ENCODE peak calls at places on chromosomes 2 and 18, in ten cellular contexts. C is NB4; T is left lobe of liver; P is H54; H is lower lobe of right lung; G is head of caudate nucleus; A is NCI-H1694; B is CD4-positive, alpha-beta T cell; X is stimulated activated CD8-positive, alpha-beta memory T cell treated with anti-CD3 and anti-CD28 coated beads, Interleukin-4, amount 100 ng/mL, for 1 hour; N is NCI-H226. V is an unnamed sample.

GRCh38 chr2:134307334-134307733 is 53.5 kb downstream of the MGAT5 start:
- DNase-seq in C (no peak), T (no peak), P (no peak), H (no peak), G (no peak), A (no peak), B (no peak), X (no peak), N (peak; percentile 8), V (no peak)

GRCh38 chr2:18078206-18078605 is 199.7 kb downstream of the KCNS3 start:
- DNase-seq in C (no peak), T (no peak), P (no peak), H (no peak), G (no peak), A (no peak), B (no peak), X (no peak), N (no peak), V (no peak)

GRCh38 chr18:49613141-49613641 is 51.3 kb downstream of the LIPG start:
- DNase-seq in C (no peak), T (no peak), P (no peak), H (no peak), G (no peak), A (peak; percentile 9), B (no peak), X (no peak), N (no peak), V (no peak)

GRCh38 chr2:3154694-3155093 is 222.9 kb downstream of the EIPR1 start:
- DNase-seq in C (no peak), T (no peak), P (no peak), H (no peak), G (no peak), A (no peak), B (no peak), X (no peak), N (no peak), V (no peak)

GRCh38 chr2:61471905-61472805 is 1.3 kb upstream of the USP34 start:
- DNase-seq in C (peak; percentile 50), T (peak; percentile 51), P (no peak), H (no peak), G (peak; percentile 25), A (no peak), B (peak; percentile 1), X (no peak), N (no peak), V (peak; percentile 38)

GRCh38 chr2:32874931-32875330 is 71.8 kb upstream of the LTBP1 start:
- DNase-seq in C (no peak), T (no peak), P (no peak), H (no peak), G (no peak), A (no peak), B (no peak), X (no peak), N (no peak), V (no peak)

GRCh38 chr2:41355794-41356193 is 692.0 kb upstream of the PKDCC start:
- DNase-seq in C (no peak), T (no peak), P (no peak), H (no peak), G (no peak), A (no peak), B (no peak), X (no peak), N (no peak), V (no peak)

GRCh38 chr2:51795248-51795888 is 763.4 kb upstream of the NRXN1 start:
- DNase-seq in C (peak; percentile 34), T (no peak), P (no peak), H (no peak), G (no peak), A (no peak), B (no peak), X (no peak), N (no peak), V (peak; percentile 12)

GRCh38 chr18:9734189-9734588 is 26.1 kb downstream of the RAB31 start:
- DNase-seq in C (peak; percentile 35), T (peak; percentile 41), P (no peak), H (no peak), G (no peak), A (no peak), B (no peak), X (no peak), N (no peak), V (no peak)

GRCh38 chr2:165440367-165440766 is 29.1 kb upstream of the CSRNP3 start:
- DNase-seq in C (no peak), T (no peak), P (no peak), H (no peak), G (peak; percentile 55), A (peak; percentile 61), B (no peak), X (no peak), N (no peak), V (no peak)

GRCh38 chr2:215983581-215984351 is 29.6 kb downstream of the MREG start:
- DNase-seq in C (peak; percentile 63), T (no peak), P (no peak), H (no peak), G (no peak), A (no peak), B (no peak), X (no peak), N (no peak), V (peak; percentile 36)

GRCh38 chr2:88074854-88075292 is 7.2 kb downstream of the SMYD1 start:
- DNase-seq in C (peak; percentile 72), T (no peak), P (no peak), H (no peak), G (no peak), A (no peak), B (no peak), X (no peak), N (no peak), V (peak; percentile 68)

GRCh38 chr2:230694241-230694640 is 18.4 kb upstream of the CAB39 start:
- DNase-seq in C (no peak), T (no peak), P (no peak), H (no peak), G (no peak), A (no peak), B (no peak), X (no peak), N (peak; percentile 81), V (no peak)

GRCh38 chr2:112626604-112627059 is 19.1 kb upstream of the SLC20A1 start:
- DNase-seq in C (peak; percentile 89), T (peak; percentile 64), P (no peak), H (peak; percentile 72), G (peak; percentile 76), A (peak; percentile 97), B (peak; percentile 48), X (peak; percentile 31), N (peak; percentile 72), V (peak; percentile 83)

GRCh38 chr2:106982350-106982749 is 96.4 kb upstream of the ST6GAL2 start:
- DNase-seq in C (no peak), T (no peak), P (no peak), H (no peak), G (no peak), A (no peak), B (no peak), X (no peak), N (peak; percentile 6), V (no peak)

GRCh38 chr18:45168883-45169585 is 446.2 kb upstream of the SLC14A2 start:
- DNase-seq in C (peak; percentile 2), T (no peak), P (no peak), H (no peak), G (no peak), A (no peak), B (no peak), X (no peak), N (peak; percentile 69), V (no peak)

GRCh38 chr2:218281449-218281848 is 10.9 kb downstream of the TMBIM1 start:
- DNase-seq in C (no peak), T (no peak), P (no peak), H (no peak), G (no peak), A (no peak), B (no peak), X (no peak), N (no peak), V (no peak)

GRCh38 chr2:221999702-222000101 is 299.1 kb downstream of the PAX3 start:
- DNase-seq in C (no peak), T (no peak), P (peak; percentile 8), H (no peak), G (no peak), A (no peak), B (no peak), X (no peak), N (peak; percentile 96), V (no peak)

GRCh38 chr2:241860184-241861078 is 1.7 kb upstream of the PDCD1 start:
- DNase-seq in C (no peak), T (no peak), P (no peak), H (peak; percentile 37), G (no peak), A (peak; percentile 27), B (no peak), X (no peak), N (no peak), V (no peak)

GRCh38 chr2:14358774-14359173 is 273.7 kb upstream of the LRATD1 start:
- DNase-seq in C (no peak), T (no peak), P (no peak), H (no peak), G (no peak), A (no peak), B (no peak), X (no peak), N (no peak), V (no peak)

GRCh38 chr18:76866631-76867030 is 44.3 kb downstream of the ZNF236 start:
- DNase-seq in C (no peak), T (no peak), P (no peak), H (no peak), G (peak; percentile 5), A (no peak), B (no peak), X (no peak), N (no peak), V (no peak)

GRCh38 chr2:209422191-209422754 is 1.6 kb upstream of the MAP2 start:
- DNase-seq in C (no peak), T (no peak), P (no peak), H (no peak), G (no peak), A (no peak), B (no peak), X (no peak), N (no peak), V (no peak)

GRCh38 chr2:204116154-204116792 is 179.7 kb downstream of the ICOS start:
- DNase-seq in C (no peak), T (no peak), P (no peak), H (no peak), G (peak; percentile 19), A (no peak), B (no peak), X (no peak), N (no peak), V (no peak)

GRCh38 chr2:11963966-11964365 is 217.5 kb downstream of the LPIN1 start:
- DNase-seq in C (no peak), T (no peak), P (no peak), H (no peak), G (no peak), A (no peak), B (no peak), X (no peak), N (no peak), V (no peak)

GRCh38 chr2:142750858-142751257 is 126.6 kb upstream of the KYNU start:
- DNase-seq in C (no peak), T (no peak), P (no peak), H (no peak), G (no peak), A (no peak), B (no peak), X (no peak), N (no peak), V (no peak)

GRCh38 chr2:236642125-236642524 is 72.5 kb downstream of the ACKR3 start:
- DNase-seq in C (no peak), T (peak; percentile 7), P (no peak), H (no peak), G (no peak), A (no peak), B (no peak), X (no peak), N (no peak), V (no peak)

GRCh38 chr2:36366491-36367120 is 11.0 kb downstream of the CRIM1 start:
- DNase-seq in C (no peak), T (no peak), P (no peak), H (no peak), G (no peak), A (no peak), B (no peak), X (no peak), N (no peak), V (no peak)

GRCh38 chr2:60745761-60746160 is 10.3 kb upstream of the PAPOLG start:
- DNase-seq in C (peak; percentile 89), T (no peak), P (no peak), H (no peak), G (peak; percentile 25), A (no peak), B (no peak), X (no peak), N (no peak), V (no peak)

V was measured in NCI-H524.